ENCODE peak calls at places on chromosomes 16 and 17, in seven cellular contexts. One of them, this sample, is unnamed.

GRCh38 chr17:28528329-28529011 is 22.3 kb downstream of the FOXN1 start:
- DNase-seq in psoas muscle: no peak
- DNase-seq in uterus: no peak
- DNase-seq in body of pancreas: no peak
- DNase-seq in PC-3: peak
- DNase-seq in omental fat pad: no peak
- DNase-seq in progenitor cell of endocrine pancreas: no peak
- DNase-seq in this sample: peak

GRCh38 chr17:29565643-29566472 is 979 bp downstream of the ABHD15 start:
- DNase-seq in omental fat pad: peak
- DNase-seq in body of pancreas: peak
- DNase-seq in psoas muscle: peak
- DNase-seq in PC-3: no peak
- DNase-seq in uterus: peak
- DNase-seq in progenitor cell of endocrine pancreas: no peak
- DNase-seq in this sample: peak

GRCh38 chr17:48630009-48630924 is 4.1 kb upstream of the HOXB9 start:
- DNase-seq in progenitor cell of endocrine pancreas: no peak
- DNase-seq in omental fat pad: no peak
- DNase-seq in PC-3: no peak
- DNase-seq in psoas muscle: no peak
- DNase-seq in body of pancreas: no peak
- DNase-seq in uterus: no peak
- DNase-seq in this sample: no peak

GRCh38 chr17:296382-296781 is 56.2 kb downstream of the RPH3AL start:
- DNase-seq in uterus: peak
- DNase-seq in body of pancreas: no peak
- DNase-seq in psoas muscle: peak
- DNase-seq in progenitor cell of endocrine pancreas: no peak
- DNase-seq in omental fat pad: no peak
- DNase-seq in PC-3: no peak
- DNase-seq in this sample: no peak

GRCh38 chr17:28339431-28339830 is 3.9 kb downstream of the TNFAIP1 start:
- DNase-seq in psoas muscle: no peak
- DNase-seq in PC-3: no peak
- DNase-seq in body of pancreas: no peak
- DNase-seq in progenitor cell of endocrine pancreas: no peak
- DNase-seq in uterus: no peak
- DNase-seq in omental fat pad: no peak
- DNase-seq in this sample: no peak

GRCh38 chr17:14515015-14515414 is 214.1 kb downstream of the HS3ST3B1 start:
- DNase-seq in body of pancreas: no peak
- DNase-seq in omental fat pad: no peak
- DNase-seq in PC-3: no peak
- DNase-seq in uterus: no peak
- DNase-seq in psoas muscle: no peak
- DNase-seq in progenitor cell of endocrine pancreas: no peak
- DNase-seq in this sample: no peak

GRCh38 chr17:49575524-49576120 is at the start of gene NXPH3:
- DNase-seq in uterus: peak
- DNase-seq in progenitor cell of endocrine pancreas: peak
- DNase-seq in psoas muscle: peak
- DNase-seq in PC-3: peak
- DNase-seq in body of pancreas: peak
- DNase-seq in omental fat pad: no peak
- DNase-seq in this sample: peak

GRCh38 chr16:30914849-30915248 is 8.5 kb upstream of the FBXL19 start:
- DNase-seq in PC-3: no peak
- DNase-seq in progenitor cell of endocrine pancreas: no peak
- DNase-seq in body of pancreas: no peak
- DNase-seq in psoas muscle: no peak
- DNase-seq in omental fat pad: no peak
- DNase-seq in uterus: no peak
- DNase-seq in this sample: no peak

GRCh38 chr16:87541882-87542234 is 49.0 kb upstream of the ZCCHC14 start:
- DNase-seq in body of pancreas: no peak
- DNase-seq in omental fat pad: no peak
- DNase-seq in psoas muscle: no peak
- DNase-seq in uterus: no peak
- DNase-seq in PC-3: no peak
- DNase-seq in progenitor cell of endocrine pancreas: no peak
- DNase-seq in this sample: no peak

GRCh38 chr16:17382514-17382913 is 88.2 kb downstream of the XYLT1 start:
- DNase-seq in psoas muscle: no peak
- DNase-seq in PC-3: no peak
- DNase-seq in omental fat pad: no peak
- DNase-seq in uterus: no peak
- DNase-seq in progenitor cell of endocrine pancreas: no peak
- DNase-seq in body of pancreas: no peak
- DNase-seq in this sample: no peak

GRCh38 chr16:85563031-85563430 is 50.1 kb upstream of the GSE1 start:
- DNase-seq in PC-3: no peak
- DNase-seq in psoas muscle: no peak
- DNase-seq in body of pancreas: no peak
- DNase-seq in omental fat pad: no peak
- DNase-seq in progenitor cell of endocrine pancreas: no peak
- DNase-seq in uterus: no peak
- DNase-seq in this sample: no peak

GRCh38 chr17:36072431-36073121 is 8.5 kb downstream of the CCL18 start:
- DNase-seq in body of pancreas: peak
- DNase-seq in omental fat pad: peak
- DNase-seq in psoas muscle: peak
- DNase-seq in uterus: peak
- DNase-seq in PC-3: peak
- DNase-seq in progenitor cell of endocrine pancreas: peak
- DNase-seq in this sample: peak

GRCh38 chr16:23595246-23595950 is 718 bp downstream of the NDUFAB1 start:
- DNase-seq in psoas muscle: no peak
- DNase-seq in progenitor cell of endocrine pancreas: no peak
- DNase-seq in body of pancreas: peak
- DNase-seq in omental fat pad: no peak
- DNase-seq in PC-3: no peak
- DNase-seq in uterus: no peak
- DNase-seq in this sample: no peak

GRCh38 chr17:49859991-49860953 is 12.4 kb upstream of the TAC4 start:
- DNase-seq in PC-3: peak
- DNase-seq in uterus: no peak
- DNase-seq in progenitor cell of endocrine pancreas: no peak
- DNase-seq in psoas muscle: no peak
- DNase-seq in body of pancreas: no peak
- DNase-seq in omental fat pad: no peak
- DNase-seq in this sample: no peak

GRCh38 chr17:77865109-77865611 is 93.3 kb upstream of the TNRC6C start:
- DNase-seq in psoas muscle: no peak
- DNase-seq in body of pancreas: no peak
- DNase-seq in PC-3: no peak
- DNase-seq in uterus: peak
- DNase-seq in progenitor cell of endocrine pancreas: no peak
- DNase-seq in omental fat pad: no peak
- DNase-seq in this sample: no peak

GRCh38 chr17:81866440-81867122 is 4.6 kb downstream of the ARHGDIA start:
- DNase-seq in progenitor cell of endocrine pancreas: no peak
- DNase-seq in body of pancreas: no peak
- DNase-seq in omental fat pad: no peak
- DNase-seq in psoas muscle: no peak
- DNase-seq in PC-3: no peak
- DNase-seq in uterus: no peak
- DNase-seq in this sample: no peak

GRCh38 chr17:60827920-60828319 is 150.3 kb downstream of the BCAS3 start:
- DNase-seq in PC-3: no peak
- DNase-seq in omental fat pad: no peak
- DNase-seq in body of pancreas: no peak
- DNase-seq in uterus: no peak
- DNase-seq in progenitor cell of endocrine pancreas: no peak
- DNase-seq in psoas muscle: no peak
- DNase-seq in this sample: no peak

GRCh38 chr17:31294839-31295488 is 2.1 kb downstream of the OMG start:
- DNase-seq in omental fat pad: no peak
- DNase-seq in progenitor cell of endocrine pancreas: no peak
- DNase-seq in uterus: no peak
- DNase-seq in body of pancreas: no peak
- DNase-seq in psoas muscle: no peak
- DNase-seq in PC-3: no peak
- DNase-seq in this sample: no peak

GRCh38 chr17:61000911-61001310 is 323.3 kb downstream of the BCAS3 start:
- DNase-seq in PC-3: peak
- DNase-seq in omental fat pad: no peak
- DNase-seq in progenitor cell of endocrine pancreas: no peak
- DNase-seq in uterus: no peak
- DNase-seq in body of pancreas: no peak
- DNase-seq in psoas muscle: no peak
- DNase-seq in this sample: no peak

GRCh38 chr17:68231536-68231935 is 16.3 kb upstream of the AMZ2 start:
- DNase-seq in PC-3: peak
- DNase-seq in omental fat pad: no peak
- DNase-seq in uterus: no peak
- DNase-seq in psoas muscle: no peak
- DNase-seq in body of pancreas: no peak
- DNase-seq in progenitor cell of endocrine pancreas: no peak
- DNase-seq in this sample: no peak

GRCh38 chr17:78645421-78646295 is 68.5 kb upstream of the DNAH17 start:
- DNase-seq in body of pancreas: peak
- DNase-seq in psoas muscle: peak
- DNase-seq in PC-3: peak
- DNase-seq in uterus: no peak
- DNase-seq in progenitor cell of endocrine pancreas: no peak
- DNase-seq in omental fat pad: no peak
- DNase-seq in this sample: peak

GRCh38 chr16:85148959-85149358 is 36.7 kb upstream of the CIBAR2 start:
- DNase-seq in progenitor cell of endocrine pancreas: no peak
- DNase-seq in psoas muscle: no peak
- DNase-seq in omental fat pad: no peak
- DNase-seq in body of pancreas: peak
- DNase-seq in PC-3: peak
- DNase-seq in uterus: no peak
- DNase-seq in this sample: no peak

GRCh38 chr17:57944796-57945362 is 10.3 kb downstream of the CUEDC1 start:
- DNase-seq in PC-3: no peak
- DNase-seq in omental fat pad: no peak
- DNase-seq in uterus: no peak
- DNase-seq in progenitor cell of endocrine pancreas: no peak
- DNase-seq in body of pancreas: no peak
- DNase-seq in psoas muscle: peak
- DNase-seq in this sample: no peak

GRCh38 chr17:46788796-46789195 is 29.7 kb downstream of the WNT3 start:
- DNase-seq in progenitor cell of endocrine pancreas: no peak
- DNase-seq in body of pancreas: no peak
- DNase-seq in uterus: no peak
- DNase-seq in omental fat pad: no peak
- DNase-seq in psoas muscle: no peak
- DNase-seq in PC-3: no peak
- DNase-seq in this sample: no peak

GRCh38 chr16:67551972-67552371 is 10.4 kb upstream of the CTCF start:
- DNase-seq in body of pancreas: no peak
- DNase-seq in uterus: no peak
- DNase-seq in progenitor cell of endocrine pancreas: no peak
- DNase-seq in omental fat pad: no peak
- DNase-seq in PC-3: no peak
- DNase-seq in psoas muscle: no peak
- DNase-seq in this sample: no peak

GRCh38 chr17:49397586-49397985 is 17.1 kb downstream of the PHB1 start:
- DNase-seq in omental fat pad: no peak
- DNase-seq in psoas muscle: no peak
- DNase-seq in progenitor cell of endocrine pancreas: no peak
- DNase-seq in PC-3: no peak
- DNase-seq in body of pancreas: no peak
- DNase-seq in uterus: no peak
- DNase-seq in this sample: no peak

GRCh38 chr17:39730095-39730921 is at the start of gene MIEN1:
- DNase-seq in body of pancreas: peak
- DNase-seq in omental fat pad: peak
- DNase-seq in uterus: peak
- DNase-seq in progenitor cell of endocrine pancreas: peak
- DNase-seq in psoas muscle: peak
- DNase-seq in PC-3: peak
- DNase-seq in this sample: peak
- TF ChIP-seq CTCF in body of pancreas: peak
- TF ChIP-seq CTCF in omental fat pad: no peak
- TF ChIP-seq CTCF in uterus: peak
- TF ChIP-seq CTCF in progenitor cell of endocrine pancreas: peak
- TF ChIP-seq CTCF in psoas muscle: peak
- TF ChIP-seq CTCF in PC-3: peak
- TF ChIP-seq CTCF in this sample: peak

GRCh38 chr16:35195173-35195863 is 1735.9 kb downstream of the TP53TG3F start:
- DNase-seq in omental fat pad: no peak
- DNase-seq in uterus: no peak
- DNase-seq in body of pancreas: no peak
- DNase-seq in PC-3: no peak
- DNase-seq in psoas muscle: no peak
- DNase-seq in progenitor cell of endocrine pancreas: no peak
- DNase-seq in this sample: no peak
- TF ChIP-seq CTCF in omental fat pad: no peak
- TF ChIP-seq CTCF in uterus: no peak
- TF ChIP-seq CTCF in body of pancreas: no peak
- TF ChIP-seq CTCF in PC-3: no peak
- TF ChIP-seq CTCF in psoas muscle: no peak
- TF ChIP-seq CTCF in progenitor cell of endocrine pancreas: no peak
- TF ChIP-seq CTCF in this sample: no peak

GRCh38 chr17:33778505-33779398 is 476.3 kb upstream of the CCL2 start:
- DNase-seq in omental fat pad: peak
- DNase-seq in PC-3: peak
- DNase-seq in body of pancreas: peak
- DNase-seq in uterus: peak
- DNase-seq in psoas muscle: no peak
- DNase-seq in progenitor cell of endocrine pancreas: peak
- DNase-seq in this sample: no peak

GRCh38 chr17:33776903-33777302 is 478.2 kb upstream of the CCL2 start:
- DNase-seq in uterus: no peak
- DNase-seq in body of pancreas: no peak
- DNase-seq in psoas muscle: no peak
- DNase-seq in PC-3: no peak
- DNase-seq in omental fat pad: no peak
- DNase-seq in progenitor cell of endocrine pancreas: no peak
- DNase-seq in this sample: no peak

GRCh38 chr17:33785281-33785680 is 469.8 kb upstream of the CCL2 start:
- DNase-seq in uterus: no peak
- DNase-seq in body of pancreas: no peak
- DNase-seq in psoas muscle: no peak
- DNase-seq in PC-3: no peak
- DNase-seq in omental fat pad: no peak
- DNase-seq in progenitor cell of endocrine pancreas: no peak
- DNase-seq in this sample: no peak

GRCh38 chr17:33777674-33778073 is 477.4 kb upstream of the CCL2 start:
- DNase-seq in uterus: no peak
- DNase-seq in PC-3: no peak
- DNase-seq in progenitor cell of endocrine pancreas: no peak
- DNase-seq in body of pancreas: no peak
- DNase-seq in psoas muscle: no peak
- DNase-seq in omental fat pad: no peak
- DNase-seq in this sample: no peak

GRCh38 chr17:33779399-33779697 is 475.7 kb upstream of the CCL2 start:
- DNase-seq in body of pancreas: no peak
- DNase-seq in progenitor cell of endocrine pancreas: no peak
- DNase-seq in PC-3: no peak
- DNase-seq in psoas muscle: no peak
- DNase-seq in uterus: no peak
- DNase-seq in omental fat pad: no peak
- DNase-seq in this sample: no peak
- TF ChIP-seq CTCF in body of pancreas: no peak
- TF ChIP-seq CTCF in progenitor cell of endocrine pancreas: no peak
- TF ChIP-seq CTCF in PC-3: peak
- TF ChIP-seq CTCF in psoas muscle: no peak
- TF ChIP-seq CTCF in uterus: no peak
- TF ChIP-seq CTCF in omental fat pad: no peak
- TF ChIP-seq CTCF in this sample: no peak

GRCh38 chr17:7586673-7587419 is 3.0 kb downstream of the SOX15 start:
- DNase-seq in uterus: no peak
- DNase-seq in PC-3: peak
- DNase-seq in omental fat pad: no peak
- DNase-seq in psoas muscle: peak
- DNase-seq in body of pancreas: peak
- DNase-seq in progenitor cell of endocrine pancreas: no peak
- DNase-seq in this sample: no peak
- TF ChIP-seq CTCF in uterus: no peak
- TF ChIP-seq CTCF in PC-3: peak
- TF ChIP-seq CTCF in omental fat pad: no peak
- TF ChIP-seq CTCF in psoas muscle: no peak
- TF ChIP-seq CTCF in body of pancreas: no peak
- TF ChIP-seq CTCF in progenitor cell of endocrine pancreas: peak
- TF ChIP-seq CTCF in this sample: no peak